ENCODE peak calls at places on chromosomes 3 and 15, in ten cellular contexts. N is adrenal gland; F is cardiac fibroblast; C is endothelial cell; L is CD8-positive, alpha-beta T cell; J is GM13977; D is PC-3; Z is stomach; E is A549; I is AG04450. K is an unnamed sample.

GRCh38 chr15:71775857-71776256 is 34.5 kb upstream of the NR2E3 start:
- DNase-seq in N (no peak), F (no peak), C (no peak), L (no peak), J (no peak), D (no peak), Z (no peak), E (no peak), I (no peak), K (no peak)

GRCh38 chr3:52047295-52047960 is 8.9 kb downstream of the DUSP7 start:
- DNase-seq in N (no peak), F (no peak), C (no peak), L (no peak), J (no peak), D (peak; percentile 64), Z (peak; percentile 80), E (no peak), I (no peak), K (no peak)

GRCh38 chr3:37968784-37969600 is 21.6 kb upstream of the VILL start:
- DNase-seq in N (no peak), F (no peak), C (no peak), L (no peak), J (no peak), D (no peak), Z (no peak), E (no peak), I (no peak), K (no peak)

GRCh38 chr3:141412936-141413354 is 44.6 kb downstream of the ZBTB38 start:
- DNase-seq in N (peak; percentile 94), F (peak; percentile 84), C (no peak), L (no peak), J (no peak), D (no peak), Z (peak; percentile 93), E (no peak), I (peak; percentile 66), K (no peak)

GRCh38 chr3:147298511-147298982 is 107.8 kb downstream of the ZIC4 start:
- DNase-seq in N (no peak), F (peak; percentile 94), C (no peak), L (no peak), J (no peak), D (peak; percentile 57), Z (no peak), E (peak; percentile 3), I (peak; percentile 97), K (peak; percentile 99)

GRCh38 chr3:75048650-75049049 is 434.2 kb upstream of the CNTN3 start:
- DNase-seq in N (no peak), F (peak; percentile 1), C (no peak), L (no peak), J (no peak), D (no peak), Z (no peak), E (no peak), I (no peak), K (no peak)

GRCh38 chr3:119918992-119919933 is 137.4 kb downstream of the NR1I2 start:
- DNase-seq in N (no peak), F (peak; percentile 23), C (no peak), L (no peak), J (no peak), D (no peak), Z (no peak), E (no peak), I (no peak), K (no peak)

GRCh38 chr3:37291275-37291700 is 116.9 kb upstream of the LRRFIP2 start:
- DNase-seq in N (peak; percentile 15), F (peak; percentile 84), C (no peak), L (no peak), J (no peak), D (peak; percentile 45), Z (no peak), E (peak; percentile 34), I (peak; percentile 56), K (peak; percentile 31)

GRCh38 chr3:60979861-60980739 is 271.2 kb downstream of the FHIT start:
- DNase-seq in N (no peak), F (peak; percentile 38), C (no peak), L (no peak), J (no peak), D (no peak), Z (no peak), E (no peak), I (no peak), K (peak; percentile 46)

GRCh38 chr3:72194464-72194857 is 409.5 kb upstream of the PROK2 start:
- DNase-seq in N (no peak), F (no peak), C (no peak), L (no peak), J (no peak), D (no peak), Z (no peak), E (no peak), I (no peak), K (no peak)

GRCh38 chr15:65212097-65212496 is 824 bp upstream of the CILP start:
- DNase-seq in N (no peak), F (no peak), C (peak; percentile 37), L (peak; percentile 6), J (peak; percentile 69), D (no peak), Z (no peak), E (peak; percentile 48), I (no peak), K (no peak)

GRCh38 chr3:132135628-132136333 is 101.0 kb upstream of the CPNE4 start:
- DNase-seq in N (no peak), F (peak; percentile 98), C (no peak), L (no peak), J (no peak), D (peak; percentile 93), Z (no peak), E (peak; percentile 69), I (peak; percentile 95), K (peak; percentile 95)

GRCh38 chr3:11438636-11439035 is 166.4 kb downstream of the ATG7 start:
- DNase-seq in N (no peak), F (peak; percentile 36), C (peak; percentile 16), L (no peak), J (no peak), D (no peak), Z (no peak), E (no peak), I (no peak), K (no peak)

GRCh38 chr3:33882296-33882695 is 83.9 kb downstream of the PDCD6IP start:
- DNase-seq in N (no peak), F (no peak), C (no peak), L (no peak), J (no peak), D (no peak), Z (no peak), E (no peak), I (no peak), K (no peak)
- TF ChIP-seq CTCF in N (no peak), F (no peak), C (no peak), L (no peak), J (no peak), D (no peak), Z (no peak), E (no peak), I (no peak), K (no peak)

GRCh38 chr3:179853176-179853575 is 183.6 kb downstream of the PEX5L start:
- DNase-seq in N (no peak), F (peak; percentile 49), C (no peak), L (no peak), J (peak; percentile 14), D (no peak), Z (no peak), E (no peak), I (peak; percentile 81), K (peak; percentile 82)

GRCh38 chr3:179852117-179852886 is 184.4 kb downstream of the PEX5L start:
- DNase-seq in N (no peak), F (peak; percentile 41), C (no peak), L (no peak), J (peak; percentile 52), D (peak; percentile 63), Z (no peak), E (no peak), I (peak; percentile 59), K (peak; percentile 16)
- TF ChIP-seq CTCF in N (no peak), F (no peak), C (no peak), L (no peak), J (peak; percentile 38), D (peak; percentile 55), Z (no peak), E (no peak), I (peak; percentile 51), K (peak; percentile 8)

GRCh38 chr3:186929676-186930075 is 650 bp upstream of the ST6GAL1 start:
- DNase-seq in N (no peak), F (no peak), C (no peak), L (no peak), J (no peak), D (no peak), Z (no peak), E (no peak), I (no peak), K (no peak)

GRCh38 chr3:186930143-186930638 is at the start of gene ST6GAL1:
- DNase-seq in N (peak; percentile 56), F (peak; percentile 66), C (peak; percentile 74), L (peak; percentile 62), J (peak; percentile 80), D (peak; percentile 27), Z (peak; percentile 67), E (peak; percentile 21), I (no peak), K (no peak)

GRCh38 chr3:186932281-186933181 is 2.2 kb downstream of the ST6GAL1 start:
- DNase-seq in N (no peak), F (peak; percentile 23), C (peak; percentile 12), L (no peak), J (no peak), D (no peak), Z (no peak), E (no peak), I (no peak), K (no peak)

GRCh38 chr3:186931487-186932280 is 1.4 kb downstream of the ST6GAL1 start:
- DNase-seq in N (no peak), F (peak; percentile 31), C (peak; percentile 31), L (peak; percentile 63), J (peak; percentile 45), D (peak; percentile 42), Z (peak; percentile 72), E (no peak), I (no peak), K (no peak)

DNA sequence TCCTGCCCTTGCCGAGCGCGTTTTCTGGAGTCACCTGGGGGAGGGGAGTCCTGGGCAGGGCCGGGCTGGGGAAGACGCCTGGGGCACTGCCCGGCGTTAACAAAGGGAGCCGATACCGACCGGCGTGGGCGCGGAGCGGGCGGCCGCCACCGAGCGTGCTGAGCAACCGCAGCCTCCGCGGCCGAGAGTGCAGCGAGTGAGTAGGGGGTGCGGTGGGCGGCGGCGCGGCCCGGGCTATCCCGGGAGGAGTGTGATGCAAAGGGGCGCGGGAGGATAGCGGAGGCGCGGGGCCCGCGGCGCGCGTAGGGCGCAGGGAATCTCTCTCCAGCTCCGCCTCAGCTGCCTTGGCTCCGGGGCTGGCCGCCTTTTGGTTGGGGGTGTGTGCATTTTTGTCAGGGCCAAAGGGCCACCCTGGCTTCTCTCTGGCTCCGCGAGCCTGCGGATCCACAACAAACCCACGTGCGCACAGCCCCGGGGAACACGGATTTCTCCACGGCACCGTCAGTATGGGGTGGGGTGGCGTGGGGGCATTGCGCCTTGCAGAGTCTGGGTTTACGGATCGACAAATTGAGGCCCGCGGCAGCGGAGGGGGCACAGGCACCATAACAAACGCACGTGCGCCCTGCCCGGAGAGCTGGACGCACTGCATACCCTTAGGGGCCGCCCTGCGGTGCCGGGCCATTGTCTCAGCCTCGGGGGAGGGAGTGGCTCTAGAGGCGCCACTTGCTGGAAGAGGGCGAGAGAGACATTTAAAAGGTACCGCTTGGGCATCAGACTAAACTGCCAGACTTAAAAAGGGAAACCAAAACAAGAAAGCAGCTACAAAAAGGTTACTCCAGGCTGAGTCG is 537 bp downstream of the ST6GAL1 start:
- DNase-seq in N (peak; percentile 35), F (peak; percentile 49), C (peak; percentile 67), L (peak; percentile 57), J (peak; percentile 77), D (peak; percentile 62), Z (peak; percentile 67), E (peak; percentile 23), I (no peak), K (no peak)
- TF ChIP-seq CTCF in N (no peak), F (no peak), C (no peak), L (no peak), J (peak; percentile 29), D (no peak), Z (no peak), E (no peak), I (peak; percentile 14), K (peak; percentile 14)

GRCh38 chr3:138688871-138689299 is 80.3 kb downstream of the FAIM start:
- DNase-seq in N (no peak), F (no peak), C (no peak), L (no peak), J (no peak), D (no peak), Z (no peak), E (no peak), I (no peak), K (no peak)
- TF ChIP-seq CTCF in N (no peak), F (no peak), C (no peak), L (no peak), J (peak; percentile 12), D (no peak), Z (no peak), E (no peak), I (no peak), K (no peak)